ENCODE peak calls at places on chromosomes 3 and 15, in nine cellular contexts. W is adrenal gland, Y is endodermal cell, A is IMR-90, P is colonic mucosa, C is pancreas, S is psoas muscle, Q is vagina, E is kidney. R is an unnamed sample.

GRCh38 chr3:29281265-29282228 is 676 bp downstream of the RBMS3 start:
- DNase-seq in W (peak; percentile 32), Y (peak; percentile 67), A (peak; percentile 59), P (no peak), C (no peak), S (no peak), Q (no peak), E (peak; percentile 40), R (peak; percentile 31)

GRCh38 chr15:77029166-77030041 is 34.5 kb downstream of the PSTPIP1 start:
- DNase-seq in W (peak; percentile 12), Y (peak; percentile 47), A (no peak), P (peak; percentile 60), C (peak; percentile 55), S (no peak), Q (peak; percentile 88), E (peak; percentile 49), R (no peak)

GRCh38 chr3:100438623-100438974 is 37.3 kb downstream of the LNP1 start:
- DNase-seq in W (no peak), Y (no peak), A (peak; percentile 10), P (no peak), C (no peak), S (no peak), Q (no peak), E (no peak), R (no peak)

GRCh38 chr3:114213669-114214541 is 23.5 kb downstream of the ZNF80 start:
- DNase-seq in W (no peak), Y (peak; percentile 78), A (peak; percentile 78), P (no peak), C (no peak), S (no peak), Q (no peak), E (peak; percentile 73), R (peak; percentile 80)

GRCh38 chr15:47517737-47518136 is 199.6 kb upstream of the SEMA6D start:
- DNase-seq in W (no peak), Y (no peak), A (peak; percentile 13), P (no peak), C (no peak), S (no peak), Q (no peak), E (no peak), R (no peak)

GRCh38 chr15:70293606-70294470 is 196.1 kb upstream of the TLE3 start:
- DNase-seq in W (no peak), Y (no peak), A (no peak), P (no peak), C (no peak), S (no peak), Q (no peak), E (no peak), R (no peak)

GRCh38 chr3:32303051-32303786 is 64.7 kb downstream of the CMTM8 start:
- DNase-seq in W (no peak), Y (no peak), A (no peak), P (no peak), C (no peak), S (no peak), Q (no peak), E (no peak), R (no peak)

GRCh38 chr3:20352547-20353164 is 166.7 kb upstream of the SGO1 start:
- DNase-seq in W (no peak), Y (no peak), A (no peak), P (no peak), C (no peak), S (no peak), Q (no peak), E (no peak), R (no peak)

GRCh38 chr3:71536376-71536965 is 47.1 kb downstream of the FOXP1 start:
- DNase-seq in W (no peak), Y (no peak), A (peak; percentile 86), P (no peak), C (no peak), S (no peak), Q (no peak), E (no peak), R (no peak)

GRCh38 chr3:132522353-132522752 is 74.7 kb upstream of the ACKR4 start:
- DNase-seq in W (no peak), Y (no peak), A (no peak), P (no peak), C (no peak), S (no peak), Q (no peak), E (no peak), R (no peak)

GRCh38 chr15:60757831-60758570 is 279.1 kb upstream of the ICE2 start:
- DNase-seq in W (peak; percentile 44), Y (no peak), A (no peak), P (no peak), C (no peak), S (no peak), Q (no peak), E (no peak), R (no peak)

GRCh38 chr15:68990755-68991500 is 23.6 kb upstream of the NOX5 start:
- DNase-seq in W (no peak), Y (no peak), A (no peak), P (no peak), C (no peak), S (no peak), Q (peak; percentile 72), E (no peak), R (no peak)

GRCh38 chr15:93800805-93801204 is 430.6 kb upstream of the MCTP2 start:
- DNase-seq in W (no peak), Y (peak; percentile 50), A (no peak), P (no peak), C (no peak), S (no peak), Q (no peak), E (no peak), R (no peak)

GRCh38 chr3:132593950-132594328 is 3.1 kb upstream of the ACKR4 start:
- DNase-seq in W (no peak), Y (no peak), A (peak; percentile 85), P (no peak), C (no peak), S (no peak), Q (no peak), E (no peak), R (no peak)

GRCh38 chr3:155676252-155676981 is 68.5 kb downstream of the PLCH1 start:
- DNase-seq in W (no peak), Y (no peak), A (peak; percentile 34), P (no peak), C (peak; percentile 37), S (no peak), Q (no peak), E (no peak), R (no peak)

GRCh38 chr3:71202848-71203390 is 380.6 kb downstream of the FOXP1 start:
- DNase-seq in W (no peak), Y (no peak), A (no peak), P (no peak), C (no peak), S (no peak), Q (no peak), E (no peak), R (no peak)

GRCh38 chr15:45112592-45113379 is 1.2 kb downstream of the DUOX2 start:
- DNase-seq in W (no peak), Y (peak; percentile 79), A (no peak), P (no peak), C (no peak), S (no peak), Q (no peak), E (peak; percentile 75), R (no peak)

GRCh38 chr3:63364909-63365308 is 86.8 kb downstream of the SYNPR start:
- DNase-seq in W (no peak), Y (peak; percentile 66), A (no peak), P (no peak), C (no peak), S (no peak), Q (no peak), E (no peak), R (no peak)

GRCh38 chr15:38103564-38103963 is 149.1 kb upstream of the SPRED1 start:
- DNase-seq in W (no peak), Y (no peak), A (no peak), P (no peak), C (no peak), S (no peak), Q (no peak), E (no peak), R (no peak)

GRCh38 chr15:49452595-49452994 is 29.6 kb downstream of the FGF7 start:
- DNase-seq in W (no peak), Y (no peak), A (peak; percentile 43), P (no peak), C (no peak), S (no peak), Q (no peak), E (no peak), R (no peak)

GRCh38 chr3:23183731-23184130 is 19.4 kb upstream of the UBE2E2 start:
- DNase-seq in W (peak; percentile 35), Y (peak; percentile 89), A (peak; percentile 60), P (peak; percentile 32), C (no peak), S (no peak), Q (no peak), E (no peak), R (no peak)

GRCh38 chr3:79167651-79168416 is 600.0 kb downstream of the ROBO1 start:
- DNase-seq in W (no peak), Y (no peak), A (peak; percentile 97), P (no peak), C (no peak), S (no peak), Q (no peak), E (no peak), R (no peak)

GRCh38 chr3:86990734-86991481 is at the start of gene VGLL3:
- DNase-seq in W (peak; percentile 33), Y (peak; percentile 96), A (peak; percentile 87), P (peak; percentile 55), C (peak; percentile 85), S (peak; percentile 77), Q (no peak), E (peak; percentile 81), R (no peak)
- TF ChIP-seq CTCF in W (no peak), Y (peak; percentile 53), A (peak; percentile 25), P (no peak), C (no peak), S (no peak), Q (no peak), E (no peak), R (no peak)

DNA sequence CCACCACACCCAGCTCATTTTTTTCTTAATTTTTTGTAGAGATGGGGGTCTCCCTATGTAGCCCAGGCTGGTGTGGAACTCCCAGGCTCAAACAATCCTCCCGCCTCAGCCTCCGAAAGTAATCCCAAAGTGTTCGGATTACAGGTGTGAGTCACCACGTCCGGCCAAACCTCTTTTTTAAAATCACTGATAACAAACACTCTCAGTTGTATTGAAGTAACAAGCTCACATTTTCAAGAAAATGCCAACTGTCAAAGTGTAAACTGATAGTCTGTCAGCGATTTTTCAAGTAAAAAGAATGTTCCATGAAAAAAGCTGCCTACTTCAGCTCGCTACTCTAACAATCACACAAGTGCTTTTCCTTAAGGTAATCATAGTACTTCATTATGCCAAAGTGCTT is 33.4 kb downstream of the UBXN7 start:
- DNase-seq in W (no peak), Y (no peak), A (no peak), P (no peak), C (no peak), S (no peak), Q (no peak), E (no peak), R (no peak)
- H3K36me3 ChIP-seq in W (peaks cover 24% of the 10 kb centered on the region), Y (peaks cover 61% of the 10 kb centered on the region), A (peaks cover 22% of the 10 kb centered on the region), P (no peaks in the 10 kb centered on the region), C (peaks cover 14% of the 10 kb centered on the region), S (peaks cover 64% of the 10 kb centered on the region), Q (no peaks in the 10 kb centered on the region), E (peaks cover 6% of the 10 kb centered on the region), R (peaks cover 9% of the 10 kb centered on the region)

GRCh38 chr3:138945646-138946553 is 1.0 kb downstream of the FOXL2 start:
- DNase-seq in W (no peak), Y (peak; percentile 86), A (peak; percentile 23), P (peak; percentile 47), C (peak; percentile 86), S (no peak), Q (no peak), E (peak; percentile 69), R (no peak)
- H3K4me3 ChIP-seq in W (no peak overlapping the region), Y (peak overlapping the region; percentile 69), A (peak overlapping the region; percentile 23), P (peak overlapping the region; percentile 37), C (peak overlapping the region; percentile 38), S (peak overlapping the region; percentile 72), Q (peak overlapping the region; percentile 45), E (no peak overlapping the region), R (peak overlapping the region; percentile 9)

GRCh38 chr3:69791919-69792399 is 52.7 kb downstream of the MITF start:
- DNase-seq in W (no peak), Y (no peak), A (peak; percentile 72), P (no peak), C (no peak), S (no peak), Q (no peak), E (no peak), R (no peak)
- TF ChIP-seq CTCF in W (peak; percentile 53), Y (peak; percentile 70), A (peak; percentile 71), P (no peak), C (no peak), S (peak; percentile 54), Q (no peak), E (peak; percentile 60), R (peak; percentile 3)

R was measured in GM06990.